ENCODE peak calls at places on chromosomes 4 and X, in eight cellular contexts. One of them, this sample, is unnamed. For H3K27me3, the result is how much of the 10 kb centered on the place peaks cover.

GRCh38 chr4:134320048-134320447 is 118.5 kb upstream of the PABPC4L start:
- DNase-seq in right cardiac atrium: no peak
- DNase-seq in GM23248: no peak
- DNase-seq in heart left ventricle: no peak
- DNase-seq in fibroblast of lung: no peak
- DNase-seq in K562: no peak
- DNase-seq in PC-9: no peak
- DNase-seq in lung: no peak
- DNase-seq in this sample: no peak

GRCh38 chr4:34046580-34046979 is 2197.7 kb downstream of the ARAP2 start:
- DNase-seq in right cardiac atrium: no peak
- DNase-seq in GM23248: peak
- DNase-seq in heart left ventricle: no peak
- DNase-seq in fibroblast of lung: peak
- DNase-seq in K562: no peak
- DNase-seq in PC-9: peak
- DNase-seq in lung: no peak
- DNase-seq in this sample: no peak

GRCh38 chr4:142697303-142697702 is 148.8 kb downstream of the INPP4B start:
- DNase-seq in right cardiac atrium: no peak
- DNase-seq in GM23248: no peak
- DNase-seq in heart left ventricle: no peak
- DNase-seq in fibroblast of lung: no peak
- DNase-seq in K562: no peak
- DNase-seq in PC-9: no peak
- DNase-seq in lung: no peak
- DNase-seq in this sample: no peak

GRCh38 chrX:69361286-69361926 is 142.7 kb upstream of the NALF2 start:
- DNase-seq in right cardiac atrium: peak
- DNase-seq in GM23248: peak
- DNase-seq in heart left ventricle: no peak
- DNase-seq in fibroblast of lung: peak
- DNase-seq in K562: no peak
- DNase-seq in PC-9: no peak
- DNase-seq in lung: no peak
- DNase-seq in this sample: no peak

GRCh38 chr4:133969202-133969873 is 232.3 kb downstream of the PABPC4L start:
- DNase-seq in right cardiac atrium: peak
- DNase-seq in GM23248: peak
- DNase-seq in heart left ventricle: peak
- DNase-seq in fibroblast of lung: peak
- DNase-seq in K562: no peak
- DNase-seq in PC-9: peak
- DNase-seq in lung: no peak
- DNase-seq in this sample: no peak

GRCh38 chr4:5753766-5754528 is 42.9 kb downstream of the EVC start:
- DNase-seq in right cardiac atrium: no peak
- DNase-seq in GM23248: peak
- DNase-seq in heart left ventricle: no peak
- DNase-seq in fibroblast of lung: peak
- DNase-seq in K562: no peak
- DNase-seq in PC-9: peak
- DNase-seq in lung: no peak
- DNase-seq in this sample: no peak

GRCh38 chr4:113869743-113870375 is 108.3 kb upstream of the CAMK2D start:
- DNase-seq in right cardiac atrium: no peak
- DNase-seq in GM23248: peak
- DNase-seq in heart left ventricle: no peak
- DNase-seq in fibroblast of lung: peak
- DNase-seq in K562: no peak
- DNase-seq in PC-9: no peak
- DNase-seq in lung: no peak
- DNase-seq in this sample: no peak

GRCh38 chr4:122632396-122633143 is 11.7 kb upstream of the IL21 start:
- DNase-seq in right cardiac atrium: no peak
- DNase-seq in GM23248: no peak
- DNase-seq in heart left ventricle: no peak
- DNase-seq in fibroblast of lung: peak
- DNase-seq in K562: no peak
- DNase-seq in PC-9: no peak
- DNase-seq in lung: no peak
- DNase-seq in this sample: no peak

GRCh38 chrX:124280294-124280902 is 52.1 kb upstream of the TEX13D start:
- DNase-seq in right cardiac atrium: no peak
- DNase-seq in GM23248: peak
- DNase-seq in heart left ventricle: no peak
- DNase-seq in fibroblast of lung: peak
- DNase-seq in K562: no peak
- DNase-seq in PC-9: no peak
- DNase-seq in lung: no peak
- DNase-seq in this sample: no peak

GRCh38 chr4:42280327-42281095 is 116.8 kb upstream of the SHISA3 start:
- DNase-seq in right cardiac atrium: no peak
- DNase-seq in GM23248: peak
- DNase-seq in heart left ventricle: no peak
- DNase-seq in fibroblast of lung: peak
- DNase-seq in K562: peak
- DNase-seq in PC-9: no peak
- DNase-seq in lung: no peak
- DNase-seq in this sample: no peak

GRCh38 chr4:127503111-127503510 is 129.6 kb upstream of the INTU start:
- DNase-seq in right cardiac atrium: no peak
- DNase-seq in GM23248: peak
- DNase-seq in heart left ventricle: no peak
- DNase-seq in fibroblast of lung: peak
- DNase-seq in K562: no peak
- DNase-seq in PC-9: no peak
- DNase-seq in lung: no peak
- DNase-seq in this sample: no peak

GRCh38 chrX:118153270-118153669 is 36.7 kb upstream of the KLHL13 start:
- DNase-seq in right cardiac atrium: no peak
- DNase-seq in GM23248: no peak
- DNase-seq in heart left ventricle: no peak
- DNase-seq in fibroblast of lung: no peak
- DNase-seq in K562: no peak
- DNase-seq in PC-9: no peak
- DNase-seq in lung: no peak
- DNase-seq in this sample: no peak

GRCh38 chr4:139664442-139664841 is 1.2 kb upstream of the MGST2 start:
- DNase-seq in right cardiac atrium: no peak
- DNase-seq in GM23248: no peak
- DNase-seq in heart left ventricle: no peak
- DNase-seq in fibroblast of lung: no peak
- DNase-seq in K562: no peak
- DNase-seq in PC-9: no peak
- DNase-seq in lung: no peak
- DNase-seq in this sample: no peak

GRCh38 chr4:16155503-16156169 is 70.6 kb downstream of the TAPT1 start:
- DNase-seq in right cardiac atrium: no peak
- DNase-seq in GM23248: no peak
- DNase-seq in heart left ventricle: no peak
- DNase-seq in fibroblast of lung: no peak
- DNase-seq in K562: no peak
- DNase-seq in PC-9: no peak
- DNase-seq in lung: no peak
- DNase-seq in this sample: no peak

GRCh38 chrX:38154818-38155217 is 65.9 kb downstream of the SRPX start:
- DNase-seq in right cardiac atrium: peak
- DNase-seq in GM23248: peak
- DNase-seq in heart left ventricle: no peak
- DNase-seq in fibroblast of lung: peak
- DNase-seq in K562: no peak
- DNase-seq in PC-9: no peak
- DNase-seq in lung: no peak
- DNase-seq in this sample: no peak

GRCh38 chr4:139933541-139933940 is 220.4 kb downstream of the MAML3 start:
- DNase-seq in right cardiac atrium: no peak
- DNase-seq in GM23248: no peak
- DNase-seq in heart left ventricle: no peak
- DNase-seq in fibroblast of lung: no peak
- DNase-seq in K562: no peak
- DNase-seq in PC-9: no peak
- DNase-seq in lung: no peak
- DNase-seq in this sample: no peak

GRCh38 chr4:132540268-132540667 is 608.8 kb upstream of the PCDH10 start:
- DNase-seq in right cardiac atrium: no peak
- DNase-seq in GM23248: no peak
- DNase-seq in heart left ventricle: no peak
- DNase-seq in fibroblast of lung: no peak
- DNase-seq in K562: no peak
- DNase-seq in PC-9: no peak
- DNase-seq in lung: no peak
- DNase-seq in this sample: no peak

GRCh38 chr4:80305466-80305865 is 30.1 kb upstream of the CFAP299 start:
- DNase-seq in right cardiac atrium: no peak
- DNase-seq in GM23248: peak
- DNase-seq in heart left ventricle: no peak
- DNase-seq in fibroblast of lung: no peak
- DNase-seq in K562: no peak
- DNase-seq in PC-9: no peak
- DNase-seq in lung: no peak
- DNase-seq in this sample: no peak

GRCh38 chrX:49838374-49838773 is 9.3 kb downstream of the PAGE4 start:
- DNase-seq in right cardiac atrium: peak
- DNase-seq in GM23248: peak
- DNase-seq in heart left ventricle: no peak
- DNase-seq in fibroblast of lung: peak
- DNase-seq in K562: peak
- DNase-seq in PC-9: peak
- DNase-seq in lung: no peak
- DNase-seq in this sample: no peak

GRCh38 chr4:183098080-183098722 is 856 bp upstream of the WWC2 start:
- DNase-seq in right cardiac atrium: peak
- DNase-seq in GM23248: peak
- DNase-seq in heart left ventricle: peak
- DNase-seq in fibroblast of lung: peak
- DNase-seq in K562: peak
- DNase-seq in PC-9: peak
- DNase-seq in lung: peak
- DNase-seq in this sample: no peak

GRCh38 chr4:125736057-125736456 is 421.3 kb downstream of the FAT4 start:
- DNase-seq in right cardiac atrium: no peak
- DNase-seq in GM23248: peak
- DNase-seq in heart left ventricle: no peak
- DNase-seq in fibroblast of lung: peak
- DNase-seq in K562: no peak
- DNase-seq in PC-9: peak
- DNase-seq in lung: no peak
- DNase-seq in this sample: no peak

GRCh38 chrX:100748133-100748532 is 16.2 kb upstream of the SYTL4 start:
- DNase-seq in right cardiac atrium: no peak
- DNase-seq in GM23248: no peak
- DNase-seq in heart left ventricle: no peak
- DNase-seq in fibroblast of lung: no peak
- DNase-seq in K562: peak
- DNase-seq in PC-9: peak
- DNase-seq in lung: no peak
- DNase-seq in this sample: no peak
- H3K27ac ChIP-seq in right cardiac atrium: no peak
- H3K27ac ChIP-seq in GM23248: no peak
- H3K27ac ChIP-seq in heart left ventricle: peak
- H3K27ac ChIP-seq in fibroblast of lung: no peak
- H3K27ac ChIP-seq in K562: no peak
- H3K27ac ChIP-seq in PC-9: peak
- H3K27ac ChIP-seq in lung: no peak
- H3K27ac ChIP-seq in this sample: no peak

GRCh38 chr4:159017323-159018036 is 85.4 kb upstream of the RAPGEF2 start:
- DNase-seq in right cardiac atrium: no peak
- DNase-seq in GM23248: no peak
- DNase-seq in heart left ventricle: no peak
- DNase-seq in fibroblast of lung: no peak
- DNase-seq in K562: no peak
- DNase-seq in PC-9: no peak
- DNase-seq in lung: no peak
- DNase-seq in this sample: no peak
- H3K27me3 ChIP-seq in right cardiac atrium: under half
- H3K27me3 ChIP-seq in GM23248: under half
- H3K27me3 ChIP-seq in heart left ventricle: under half
- H3K27me3 ChIP-seq in fibroblast of lung: under half
- H3K27me3 ChIP-seq in K562: under half
- H3K27me3 ChIP-seq in PC-9: under half
- H3K27me3 ChIP-seq in lung: under half
- H3K27me3 ChIP-seq in this sample: under half

GRCh38 chrX:100905620-100906019 is 23.1 kb downstream of the XKRX start:
- DNase-seq in right cardiac atrium: no peak
- DNase-seq in GM23248: no peak
- DNase-seq in heart left ventricle: no peak
- DNase-seq in fibroblast of lung: no peak
- DNase-seq in K562: no peak
- DNase-seq in PC-9: no peak
- DNase-seq in lung: no peak
- DNase-seq in this sample: no peak
- H3K27ac ChIP-seq in right cardiac atrium: no peak
- H3K27ac ChIP-seq in GM23248: no peak
- H3K27ac ChIP-seq in heart left ventricle: no peak
- H3K27ac ChIP-seq in fibroblast of lung: no peak
- H3K27ac ChIP-seq in K562: no peak
- H3K27ac ChIP-seq in PC-9: no peak
- H3K27ac ChIP-seq in lung: no peak
- H3K27ac ChIP-seq in this sample: no peak

GRCh38 chr4:1051472-1051871 is 40.0 kb downstream of the FGFRL1 start:
- DNase-seq in right cardiac atrium: no peak
- DNase-seq in GM23248: no peak
- DNase-seq in heart left ventricle: no peak
- DNase-seq in fibroblast of lung: no peak
- DNase-seq in K562: no peak
- DNase-seq in PC-9: no peak
- DNase-seq in lung: no peak
- DNase-seq in this sample: no peak

GRCh38 chr4:1050486-1051213 is 39.2 kb downstream of the FGFRL1 start:
- DNase-seq in right cardiac atrium: no peak
- DNase-seq in GM23248: no peak
- DNase-seq in heart left ventricle: no peak
- DNase-seq in fibroblast of lung: peak
- DNase-seq in K562: peak
- DNase-seq in PC-9: no peak
- DNase-seq in lung: no peak
- DNase-seq in this sample: no peak

GRCh38 chr4:1047976-1048780 is 36.8 kb downstream of the FGFRL1 start:
- DNase-seq in right cardiac atrium: peak
- DNase-seq in GM23248: no peak
- DNase-seq in heart left ventricle: no peak
- DNase-seq in fibroblast of lung: no peak
- DNase-seq in K562: no peak
- DNase-seq in PC-9: no peak
- DNase-seq in lung: no peak
- DNase-seq in this sample: no peak

GRCh38 chr4:1048781-1049590 is 37.6 kb downstream of the FGFRL1 start:
- DNase-seq in right cardiac atrium: no peak
- DNase-seq in GM23248: no peak
- DNase-seq in heart left ventricle: no peak
- DNase-seq in fibroblast of lung: no peak
- DNase-seq in K562: no peak
- DNase-seq in PC-9: no peak
- DNase-seq in lung: no peak
- DNase-seq in this sample: no peak

DNA sequence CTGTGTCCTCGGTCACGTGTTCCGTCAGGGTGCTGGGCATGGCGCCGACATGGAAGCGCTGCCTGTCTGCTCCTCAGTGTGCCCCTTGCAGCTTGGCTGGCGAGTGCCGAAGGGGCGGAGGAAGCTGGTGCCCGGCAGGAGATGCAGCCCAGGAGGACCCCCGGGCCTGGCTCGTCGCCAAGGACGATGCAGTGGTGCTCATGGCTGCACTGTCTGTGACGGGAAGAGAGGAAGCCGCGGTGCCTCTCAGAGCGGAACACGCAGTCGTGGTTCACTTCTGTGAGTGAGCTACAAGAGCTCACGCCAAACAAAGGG is 38.1 kb downstream of the FGFRL1 start:
- DNase-seq in right cardiac atrium: no peak
- DNase-seq in GM23248: no peak
- DNase-seq in heart left ventricle: peak
- DNase-seq in fibroblast of lung: no peak
- DNase-seq in K562: no peak
- DNase-seq in PC-9: no peak
- DNase-seq in lung: no peak
- DNase-seq in this sample: no peak
- H3K27me3 ChIP-seq in right cardiac atrium: under half
- H3K27me3 ChIP-seq in GM23248: under half
- H3K27me3 ChIP-seq in heart left ventricle: under half
- H3K27me3 ChIP-seq in fibroblast of lung: under half
- H3K27me3 ChIP-seq in K562: under half
- H3K27me3 ChIP-seq in PC-9: under half
- H3K27me3 ChIP-seq in lung: under half
- H3K27me3 ChIP-seq in this sample: under half

This sample was measured in effector memory CD4-positive, alpha-beta T cell.